ENCODE peak calls at places on chromosomes 11 and 22, in eight cellular contexts. One of them, this sample, is unnamed.

GRCh38 chr11:123973816-123974215 is 3.8 kb downstream of the OR10S1 start:
- DNase-seq in adrenal gland: no peak
- DNase-seq in progenitor cell of endocrine pancreas: no peak
- DNase-seq in heart left ventricle: no peak
- DNase-seq in HCT116: peak; percentile 13
- DNase-seq in mucosa of descending colon: no peak
- DNase-seq in CD4-positive, alpha-beta T cell: no peak
- DNase-seq in fibroblast of mammary gland: peak; percentile 76
- DNase-seq in this sample: no peak

GRCh38 chr11:134658481-134659080 is 246.5 kb upstream of the B3GAT1 start:
- DNase-seq in adrenal gland: peak; percentile 35
- DNase-seq in CD4-positive, alpha-beta T cell: no peak
- DNase-seq in mucosa of descending colon: no peak
- DNase-seq in fibroblast of mammary gland: no peak
- DNase-seq in heart left ventricle: no peak
- DNase-seq in HCT116: no peak
- DNase-seq in progenitor cell of endocrine pancreas: peak; percentile 4
- DNase-seq in this sample: no peak

GRCh38 chr11:41413843-41414242 is 45.6 kb downstream of the LRRC4C start:
- DNase-seq in fibroblast of mammary gland: no peak
- DNase-seq in HCT116: no peak
- DNase-seq in mucosa of descending colon: no peak
- DNase-seq in CD4-positive, alpha-beta T cell: no peak
- DNase-seq in adrenal gland: no peak
- DNase-seq in progenitor cell of endocrine pancreas: no peak
- DNase-seq in heart left ventricle: no peak
- DNase-seq in this sample: no peak

GRCh38 chr11:76793834-76794291 is 10.7 kb downstream of the TSKU start:
- DNase-seq in CD4-positive, alpha-beta T cell: no peak
- DNase-seq in progenitor cell of endocrine pancreas: no peak
- DNase-seq in mucosa of descending colon: no peak
- DNase-seq in HCT116: no peak
- DNase-seq in fibroblast of mammary gland: no peak
- DNase-seq in adrenal gland: peak; percentile 34
- DNase-seq in heart left ventricle: peak; percentile 56
- DNase-seq in this sample: no peak

GRCh38 chr11:107962181-107962580 is 33.9 kb downstream of the RAB39A start:
- DNase-seq in mucosa of descending colon: no peak
- DNase-seq in fibroblast of mammary gland: no peak
- DNase-seq in HCT116: no peak
- DNase-seq in adrenal gland: no peak
- DNase-seq in heart left ventricle: no peak
- DNase-seq in progenitor cell of endocrine pancreas: no peak
- DNase-seq in CD4-positive, alpha-beta T cell: no peak
- DNase-seq in this sample: no peak

GRCh38 chr11:64008283-64008931 is 22.2 kb downstream of the OTUB1 start:
- DNase-seq in heart left ventricle: no peak
- DNase-seq in progenitor cell of endocrine pancreas: no peak
- DNase-seq in fibroblast of mammary gland: no peak
- DNase-seq in mucosa of descending colon: no peak
- DNase-seq in HCT116: no peak
- DNase-seq in adrenal gland: no peak
- DNase-seq in CD4-positive, alpha-beta T cell: no peak
- DNase-seq in this sample: no peak

GRCh38 chr11:78562398-78562797 is 12.3 kb downstream of the NARS2 start:
- DNase-seq in adrenal gland: no peak
- DNase-seq in CD4-positive, alpha-beta T cell: no peak
- DNase-seq in mucosa of descending colon: no peak
- DNase-seq in progenitor cell of endocrine pancreas: no peak
- DNase-seq in fibroblast of mammary gland: peak; percentile 62
- DNase-seq in heart left ventricle: no peak
- DNase-seq in HCT116: no peak
- DNase-seq in this sample: no peak

GRCh38 chr11:13984616-13985474 is 22.3 kb downstream of the SPON1 start:
- DNase-seq in progenitor cell of endocrine pancreas: no peak
- DNase-seq in fibroblast of mammary gland: peak; percentile 90
- DNase-seq in mucosa of descending colon: no peak
- DNase-seq in heart left ventricle: no peak
- DNase-seq in HCT116: no peak
- DNase-seq in adrenal gland: no peak
- DNase-seq in CD4-positive, alpha-beta T cell: no peak
- DNase-seq in this sample: no peak

GRCh38 chr11:107928767-107929507 is 689 bp downstream of the RAB39A start:
- DNase-seq in adrenal gland: peak; percentile 73
- DNase-seq in progenitor cell of endocrine pancreas: peak; percentile 12
- DNase-seq in mucosa of descending colon: peak; percentile 30
- DNase-seq in HCT116: no peak
- DNase-seq in fibroblast of mammary gland: no peak
- DNase-seq in heart left ventricle: no peak
- DNase-seq in CD4-positive, alpha-beta T cell: no peak
- DNase-seq in this sample: no peak

GRCh38 chr11:17036666-17037658 is 22.7 kb upstream of the PLEKHA7 start:
- DNase-seq in fibroblast of mammary gland: peak; percentile 5
- DNase-seq in HCT116: peak; percentile 7
- DNase-seq in CD4-positive, alpha-beta T cell: no peak
- DNase-seq in heart left ventricle: no peak
- DNase-seq in adrenal gland: no peak
- DNase-seq in progenitor cell of endocrine pancreas: no peak
- DNase-seq in mucosa of descending colon: no peak
- DNase-seq in this sample: no peak

GRCh38 chr11:70482529-70482917 is 84.2 kb downstream of the CTTN start:
- DNase-seq in progenitor cell of endocrine pancreas: no peak
- DNase-seq in HCT116: no peak
- DNase-seq in mucosa of descending colon: no peak
- DNase-seq in adrenal gland: no peak
- DNase-seq in fibroblast of mammary gland: no peak
- DNase-seq in heart left ventricle: peak; percentile 75
- DNase-seq in CD4-positive, alpha-beta T cell: no peak
- DNase-seq in this sample: no peak

GRCh38 chr11:65334696-65335295 is 1.1 kb downstream of the DPF2 start:
- DNase-seq in adrenal gland: no peak
- DNase-seq in CD4-positive, alpha-beta T cell: no peak
- DNase-seq in heart left ventricle: no peak
- DNase-seq in mucosa of descending colon: no peak
- DNase-seq in progenitor cell of endocrine pancreas: no peak
- DNase-seq in HCT116: no peak
- DNase-seq in fibroblast of mammary gland: no peak
- DNase-seq in this sample: no peak

GRCh38 chr22:23396362-23397007 is 183.6 kb downstream of the IGLL1 start:
- DNase-seq in HCT116: no peak
- DNase-seq in fibroblast of mammary gland: no peak
- DNase-seq in mucosa of descending colon: no peak
- DNase-seq in progenitor cell of endocrine pancreas: no peak
- DNase-seq in adrenal gland: no peak
- DNase-seq in heart left ventricle: no peak
- DNase-seq in CD4-positive, alpha-beta T cell: no peak
- DNase-seq in this sample: no peak

DNA sequence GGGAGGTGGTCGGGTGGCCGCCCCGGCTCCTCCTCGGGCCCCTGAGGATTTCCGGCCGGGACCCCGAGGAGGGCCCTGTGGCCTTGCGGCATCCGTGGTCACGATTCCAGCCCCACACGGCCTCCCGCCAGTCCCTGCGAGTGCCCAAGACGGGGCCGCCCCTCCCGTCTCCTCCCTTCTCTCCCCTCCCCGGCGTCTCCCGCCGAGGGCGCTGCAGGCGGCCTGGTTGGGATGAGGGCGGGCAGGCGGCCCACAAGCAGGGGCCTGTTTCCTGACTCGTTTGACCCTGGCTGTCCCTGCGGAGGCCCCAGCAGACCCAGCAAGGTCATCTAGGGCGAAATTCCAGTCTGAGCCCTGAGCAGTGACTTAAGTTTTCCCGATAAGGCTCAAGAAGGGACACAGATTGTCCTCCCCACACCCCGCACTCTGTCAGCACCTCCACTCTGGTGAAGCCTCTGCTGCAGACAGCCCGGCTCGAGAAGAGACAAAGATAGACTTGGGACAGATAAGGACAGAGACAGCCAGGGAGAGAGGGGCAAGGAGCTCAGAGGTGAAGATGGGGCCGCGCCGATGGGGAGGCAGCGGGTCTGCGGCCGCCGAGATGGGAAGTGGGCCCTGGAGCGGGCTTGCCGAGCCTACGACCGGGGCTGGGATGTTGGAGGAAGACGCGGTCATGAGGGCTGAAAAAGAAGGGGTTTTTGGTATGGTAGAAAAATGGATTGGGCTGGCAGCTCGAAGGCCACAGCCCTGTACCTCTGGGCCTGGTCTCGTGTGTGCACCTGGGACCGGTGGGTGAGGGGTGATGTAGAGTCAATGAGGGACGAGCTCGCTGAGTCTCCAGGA is 95.0 kb downstream of the SWAP70 start:
- DNase-seq in CD4-positive, alpha-beta T cell: no peak
- DNase-seq in adrenal gland: peak; percentile 85
- DNase-seq in HCT116: peak; percentile 24
- DNase-seq in progenitor cell of endocrine pancreas: peak; percentile 52
- DNase-seq in heart left ventricle: peak; percentile 93
- DNase-seq in mucosa of descending colon: peak; percentile 87
- DNase-seq in fibroblast of mammary gland: peak; percentile 76
- DNase-seq in this sample: no peak
- TF ChIP-seq CTCF in CD4-positive, alpha-beta T cell: no peak
- TF ChIP-seq CTCF in adrenal gland: no peak
- TF ChIP-seq CTCF in HCT116: no peak
- TF ChIP-seq CTCF in progenitor cell of endocrine pancreas: no peak
- TF ChIP-seq CTCF in heart left ventricle: no peak
- TF ChIP-seq CTCF in mucosa of descending colon: no peak
- TF ChIP-seq CTCF in fibroblast of mammary gland: peak; percentile 25
- TF ChIP-seq CTCF in this sample: no peak

GRCh38 chr22:26168934-26169311 is 339 bp upstream of the SEZ6L start:
- DNase-seq in CD4-positive, alpha-beta T cell: no peak
- DNase-seq in heart left ventricle: no peak
- DNase-seq in progenitor cell of endocrine pancreas: no peak
- DNase-seq in fibroblast of mammary gland: no peak
- DNase-seq in HCT116: no peak
- DNase-seq in mucosa of descending colon: no peak
- DNase-seq in adrenal gland: no peak
- DNase-seq in this sample: no peak
- TF ChIP-seq CTCF in CD4-positive, alpha-beta T cell: no peak
- TF ChIP-seq CTCF in heart left ventricle: no peak
- TF ChIP-seq CTCF in progenitor cell of endocrine pancreas: no peak
- TF ChIP-seq CTCF in fibroblast of mammary gland: no peak
- TF ChIP-seq CTCF in HCT116: no peak
- TF ChIP-seq CTCF in mucosa of descending colon: no peak
- TF ChIP-seq CTCF in adrenal gland: no peak
- TF ChIP-seq CTCF in this sample: no peak

GRCh38 chr11:72251614-72252013 is 7.6 kb upstream of the PHOX2A start:
- DNase-seq in fibroblast of mammary gland: no peak
- DNase-seq in heart left ventricle: no peak
- DNase-seq in HCT116: no peak
- DNase-seq in mucosa of descending colon: no peak
- DNase-seq in CD4-positive, alpha-beta T cell: no peak
- DNase-seq in adrenal gland: no peak
- DNase-seq in progenitor cell of endocrine pancreas: no peak
- DNase-seq in this sample: no peak
- TF ChIP-seq CTCF in fibroblast of mammary gland: no peak
- TF ChIP-seq CTCF in heart left ventricle: no peak
- TF ChIP-seq CTCF in HCT116: no peak
- TF ChIP-seq CTCF in mucosa of descending colon: no peak
- TF ChIP-seq CTCF in CD4-positive, alpha-beta T cell: no peak
- TF ChIP-seq CTCF in adrenal gland: no peak
- TF ChIP-seq CTCF in progenitor cell of endocrine pancreas: no peak
- TF ChIP-seq CTCF in this sample: no peak

GRCh38 chr11:102487214-102487613 is 34.6 kb upstream of the TMEM123 start:
- DNase-seq in CD4-positive, alpha-beta T cell: no peak
- DNase-seq in adrenal gland: no peak
- DNase-seq in HCT116: no peak
- DNase-seq in fibroblast of mammary gland: no peak
- DNase-seq in progenitor cell of endocrine pancreas: no peak
- DNase-seq in mucosa of descending colon: no peak
- DNase-seq in heart left ventricle: no peak
- DNase-seq in this sample: no peak

GRCh38 chr11:102486584-102486983 is 34.0 kb upstream of the TMEM123 start:
- DNase-seq in mucosa of descending colon: no peak
- DNase-seq in heart left ventricle: no peak
- DNase-seq in adrenal gland: no peak
- DNase-seq in progenitor cell of endocrine pancreas: no peak
- DNase-seq in CD4-positive, alpha-beta T cell: no peak
- DNase-seq in HCT116: no peak
- DNase-seq in fibroblast of mammary gland: no peak
- DNase-seq in this sample: no peak

GRCh38 chr11:102491969-102492368 is 38.6 kb downstream of the MMP7 start:
- DNase-seq in heart left ventricle: no peak
- DNase-seq in CD4-positive, alpha-beta T cell: no peak
- DNase-seq in HCT116: no peak
- DNase-seq in progenitor cell of endocrine pancreas: no peak
- DNase-seq in adrenal gland: no peak
- DNase-seq in fibroblast of mammary gland: no peak
- DNase-seq in mucosa of descending colon: no peak
- DNase-seq in this sample: no peak

GRCh38 chr11:102488208-102488607 is 35.6 kb upstream of the TMEM123 start:
- DNase-seq in mucosa of descending colon: no peak
- DNase-seq in adrenal gland: no peak
- DNase-seq in progenitor cell of endocrine pancreas: no peak
- DNase-seq in heart left ventricle: no peak
- DNase-seq in HCT116: no peak
- DNase-seq in fibroblast of mammary gland: no peak
- DNase-seq in CD4-positive, alpha-beta T cell: no peak
- DNase-seq in this sample: no peak

DNA sequence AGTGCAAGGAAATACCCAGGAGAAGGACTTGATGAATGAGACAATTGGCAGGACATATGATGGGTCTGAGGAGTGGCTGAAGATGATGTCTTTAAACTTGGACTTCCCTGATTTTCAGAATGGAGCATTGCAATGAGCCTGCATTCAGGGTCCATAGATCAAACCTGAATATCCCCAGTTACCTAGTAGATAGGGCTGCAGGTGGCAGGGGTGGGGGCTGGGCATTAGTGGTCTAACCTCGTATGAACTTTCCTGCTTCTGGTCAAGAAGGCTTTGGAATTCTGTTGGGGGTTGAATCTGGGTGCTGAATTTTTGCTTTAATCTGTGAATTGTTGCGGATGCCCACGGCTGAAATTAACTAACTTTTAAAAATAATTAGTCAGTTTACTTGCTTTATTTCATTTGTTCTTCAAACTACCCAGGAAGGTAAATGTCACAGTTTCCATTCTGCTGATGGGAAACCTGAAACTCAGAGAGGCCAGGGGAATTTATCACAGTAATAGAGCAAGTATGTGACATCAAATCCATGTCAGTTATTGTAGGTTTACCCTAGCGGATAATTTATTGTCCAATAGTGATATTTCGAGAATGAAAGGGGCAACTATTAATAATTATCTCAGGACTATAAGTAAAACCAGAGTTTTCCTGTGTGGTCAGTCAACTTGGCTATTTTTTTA is 37.0 kb upstream of the TMEM123 start:
- DNase-seq in HCT116: no peak
- DNase-seq in heart left ventricle: no peak
- DNase-seq in progenitor cell of endocrine pancreas: no peak
- DNase-seq in fibroblast of mammary gland: no peak
- DNase-seq in adrenal gland: no peak
- DNase-seq in mucosa of descending colon: no peak
- DNase-seq in CD4-positive, alpha-beta T cell: no peak
- DNase-seq in this sample: no peak
- TF ChIP-seq CTCF in HCT116: no peak
- TF ChIP-seq CTCF in heart left ventricle: no peak
- TF ChIP-seq CTCF in progenitor cell of endocrine pancreas: no peak
- TF ChIP-seq CTCF in fibroblast of mammary gland: no peak
- TF ChIP-seq CTCF in adrenal gland: no peak
- TF ChIP-seq CTCF in mucosa of descending colon: no peak
- TF ChIP-seq CTCF in CD4-positive, alpha-beta T cell: no peak
- TF ChIP-seq CTCF in this sample: no peak

GRCh38 chr11:47259178-47259977 is 1.6 kb downstream of the NR1H3 start:
- DNase-seq in fibroblast of mammary gland: peak; percentile 53
- DNase-seq in heart left ventricle: no peak
- DNase-seq in HCT116: no peak
- DNase-seq in progenitor cell of endocrine pancreas: no peak
- DNase-seq in adrenal gland: no peak
- DNase-seq in mucosa of descending colon: peak; percentile 81
- DNase-seq in CD4-positive, alpha-beta T cell: no peak
- DNase-seq in this sample: no peak
- TF ChIP-seq CTCF in fibroblast of mammary gland: peak; percentile 72
- TF ChIP-seq CTCF in heart left ventricle: peak; percentile 65
- TF ChIP-seq CTCF in HCT116: peak; percentile 69
- TF ChIP-seq CTCF in progenitor cell of endocrine pancreas: peak; percentile 57
- TF ChIP-seq CTCF in adrenal gland: peak; percentile 46
- TF ChIP-seq CTCF in mucosa of descending colon: no peak
- TF ChIP-seq CTCF in CD4-positive, alpha-beta T cell: peak; percentile 47
- TF ChIP-seq CTCF in this sample: no peak

This sample was measured in omental fat pad.